ENCODE peak calls at places on chromosome 7, in five cellular contexts. R is EH, G is Panc1, N is T-cell, B is mesothelial cell of epicardium. U is an unnamed sample.

GRCh38 chr7:30930621-30931020 is 19.0 kb downstream of the AQP1 start:
- DNase-seq in R (no peak), G (no peak), N (no peak), B (peak), U (no peak)

GRCh38 chr7:138116156-138116555 is 39.9 kb downstream of the AKR1D1 start:
- DNase-seq in R (peak), G (no peak), N (no peak), B (no peak), U (peak)

GRCh38 chr7:46003896-46004875 is 83.1 kb upstream of the IGFBP3 start:
- DNase-seq in R (peak), G (peak), N (no peak), B (no peak), U (peak)

GRCh38 chr7:155804897-155805825 is 7.1 kb downstream of the SHH start:
- DNase-seq in R (peak), G (no peak), N (peak), B (peak), U (peak)

GRCh38 chr7:82419200-82419599 is 24.4 kb downstream of the CACNA2D1 start:
- DNase-seq in R (no peak), G (no peak), N (no peak), B (no peak), U (no peak)

GRCh38 chr7:150325110-150325611 is 1.8 kb upstream of the ACTR3C start:
- DNase-seq in R (peak), G (no peak), N (no peak), B (no peak), U (peak)

GRCh38 chr7:125605241-125605640 is 675.6 kb upstream of the POT1 start:
- DNase-seq in R (no peak), G (no peak), N (no peak), B (no peak), U (peak)

GRCh38 chr7:96173777-96174176 is 148.1 kb downstream of the SLC25A13 start:
- DNase-seq in R (no peak), G (no peak), N (no peak), B (no peak), U (no peak)

GRCh38 chr7:43531700-43532099 is 51.2 kb upstream of the STK17A start:
- DNase-seq in R (no peak), G (no peak), N (no peak), B (no peak), U (no peak)

GRCh38 chr7:47291461-47292051 is 290.4 kb downstream of the TNS3 start:
- DNase-seq in R (peak), G (peak), N (no peak), B (no peak), U (peak)

GRCh38 chr7:120743128-120743527 is 114.8 kb downstream of the TSPAN12 start:
- DNase-seq in R (no peak), G (peak), N (no peak), B (no peak), U (no peak)

GRCh38 chr7:52995676-52996075 is 39.8 kb upstream of the POM121L12 start:
- DNase-seq in R (no peak), G (no peak), N (no peak), B (no peak), U (peak)

U was measured in astrocyte.